ENCODE peak calls at places on chromosomes 4 and X, in six cellular contexts. D is GM12878, N is SK-N-SH, A is H1, G is HepG2, P is HCT116. I is an unnamed sample.

GRCh38 chr4:146273204-146273901 is 59.0 kb downstream of the REELD1 start:
- DNase-seq in N (no peak), D (peak; percentile 94), G (no peak), A (no peak), P (no peak), I (no peak)

GRCh38 chrX:39627257-39627656 is 470.5 kb downstream of the BCOR start:
- DNase-seq in D (no peak), N (peak; percentile 25), P (no peak), G (no peak), A (no peak), I (no peak)

GRCh38 chrX:7334253-7334935 is 186.4 kb upstream of the PUDP start:
- DNase-seq in D (no peak), P (no peak), G (no peak), A (no peak), N (no peak), I (no peak)

GRCh38 chr4:183422962-183423653 is 21.3 kb upstream of the CDKN2AIP start:
- DNase-seq in D (no peak), P (no peak), G (no peak), A (no peak), N (no peak), I (no peak)

GRCh38 chrX:93673869-93674271 is at the start of gene FAM133A:
- DNase-seq in D (no peak), G (no peak), A (no peak), P (no peak), N (peak; percentile 28), I (no peak)

GRCh38 chr4:147003956-147004580 is 58.4 kb upstream of the TTC29 start:
- DNase-seq in A (peak; percentile 56), N (no peak), G (no peak), D (no peak), P (no peak), I (no peak)

GRCh38 chrX:110321081-110321480 is 3.2 kb upstream of the AMMECR1 start:
- DNase-seq in P (no peak), D (no peak), A (no peak), N (no peak), G (no peak), I (no peak)

GRCh38 chrX:38985375-38985774 is 184.1 kb downstream of the MID1IP1 start:
- DNase-seq in N (peak; percentile 13), D (no peak), A (no peak), P (no peak), G (no peak), I (no peak)

GRCh38 chrX:153829799-153830631 is at the start of gene PDZD4:
- DNase-seq in P (no peak), N (peak; percentile 74), A (no peak), G (no peak), D (no peak), I (no peak)

GRCh38 chr4:185256444-185256843 is 47.0 kb downstream of the SNX25 start:
- DNase-seq in D (no peak), G (no peak), N (no peak), A (no peak), P (peak; percentile 12), I (no peak)

GRCh38 chr4:90840828-90841227 is 713.6 kb downstream of the CCSER1 start:
- DNase-seq in P (no peak), D (no peak), A (no peak), N (no peak), G (no peak), I (no peak)
- TF ChIP-seq JUND in P (no peak), D (no peak), A (no peak), N (no peak), G (no peak), I (no peak)

GRCh38 chr4:213971-214370 is 89.7 kb downstream of the ZNF718 start:
- DNase-seq in D (no peak), A (no peak), P (no peak), G (no peak), N (no peak), I (no peak)
- TF ChIP-seq JUND in D (no peak), A (no peak), P (no peak), G (no peak), N (no peak), I (no peak)

GRCh38 chr4:182268966-182269365 is 25.8 kb downstream of the TENM3 start:
- DNase-seq in D (no peak), N (no peak), A (no peak), G (no peak), P (no peak), I (no peak)

GRCh38 chr4:182265881-182266280 is 22.7 kb downstream of the TENM3 start:
- DNase-seq in P (peak; percentile 13), A (no peak), D (no peak), N (no peak), G (peak; percentile 9), I (no peak)

GRCh38 chr4:182263562-182263961 is 20.4 kb downstream of the TENM3 start:
- DNase-seq in N (no peak), P (no peak), G (no peak), D (no peak), A (no peak), I (no peak)

GRCh38 chr4:182264139-182264752 is 21.0 kb downstream of the TENM3 start:
- DNase-seq in P (no peak), G (no peak), D (no peak), N (no peak), A (no peak), I (peak; percentile 52)

GRCh38 chr4:182267048-182267447 is 23.8 kb downstream of the TENM3 start:
- DNase-seq in D (no peak), A (no peak), G (no peak), N (no peak), P (no peak), I (no peak)
- TF ChIP-seq JUND in D (no peak), A (no peak), G (no peak), N (no peak), P (no peak), I (no peak)

GRCh38 chrX:41092776-41093175 is 7.5 kb downstream of the USP9X start:
- DNase-seq in D (no peak), N (no peak), P (no peak), G (no peak), A (no peak), I (no peak)
- TF ChIP-seq JUND in D (no peak), N (no peak), P (no peak), G (no peak), A (no peak), I (no peak)

GRCh38 chr4:188993871-188994270 is 854.6 kb downstream of the TRIML1 start:
- DNase-seq in N (no peak), A (no peak), P (no peak), G (no peak), D (no peak), I (no peak)

GRCh38 chr4:188988131-188988530 is 848.9 kb downstream of the TRIML1 start:
- DNase-seq in N (no peak), G (no peak), P (no peak), A (no peak), D (no peak), I (no peak)

GRCh38 chr4:188989371-188989770 is 850.1 kb downstream of the TRIML1 start:
- DNase-seq in A (no peak), G (no peak), N (no peak), D (no peak), P (no peak), I (no peak)

GRCh38 chr4:188987011-188987410 is 847.8 kb downstream of the TRIML1 start:
- DNase-seq in G (no peak), D (no peak), A (no peak), N (no peak), P (no peak), I (no peak)

GRCh38 chr4:188992706-188993105 is 853.5 kb downstream of the TRIML1 start:
- DNase-seq in G (no peak), D (no peak), A (no peak), N (no peak), P (no peak), I (no peak)
- TF ChIP-seq JUND in G (no peak), D (no peak), A (no peak), N (no peak), P (no peak), I (no peak)